ENCODE peak calls at places on chromosomes 13 and 19, in nine cellular contexts. U is uterus; W is astrocyte; E is HCT116; O is neuronal stem cell; A is ovary; I is naive thymus-derived CD4-positive, alpha-beta T cell; N is neural progenitor cell; X is effector memory CD4-positive, alpha-beta T cell. P is an unnamed sample. For H3K4me1 and H3K27me3, the result is how much of the 10 kb centered on the place peaks cover.

GRCh38 chr19:3403489-3404323 is 37.3 kb downstream of the NFIC start:
- DNase-seq in U (peak), W (peak), E (no peak), O (no peak), A (peak), I (no peak), N (no peak), X (no peak), P (no peak)

GRCh38 chr19:35389192-35389861 is 18.5 kb downstream of the GPR42 start:
- DNase-seq in U (no peak), W (no peak), E (no peak), O (no peak), A (no peak), I (no peak), N (no peak), X (no peak), P (no peak)

GRCh38 chr19:49987159-49987698 is 26.3 kb upstream of the SIGLEC11 start:
- DNase-seq in U (peak), W (peak), E (peak), O (peak), A (peak), I (peak), N (peak), X (peak), P (peak)

GRCh38 chr19:51830263-51830662 is 35.3 kb downstream of the FPR3 start:
- DNase-seq in U (no peak), W (no peak), E (no peak), O (no peak), A (no peak), I (no peak), N (no peak), X (no peak), P (no peak)

GRCh38 chr19:42208612-42209011 is 8.9 kb downstream of the DEDD2 start:
- DNase-seq in U (no peak), W (no peak), E (no peak), O (no peak), A (no peak), I (no peak), N (no peak), X (no peak), P (no peak)

GRCh38 chr19:17779281-17779930 is 15.5 kb upstream of the B3GNT3 start:
- DNase-seq in U (no peak), W (peak), E (peak), O (peak), A (no peak), I (no peak), N (peak), X (no peak), P (peak)

GRCh38 chr19:52007436-52007804 is 591 bp downstream of the ZNF615 start:
- DNase-seq in U (no peak), W (no peak), E (no peak), O (peak), A (no peak), I (no peak), N (peak), X (no peak), P (peak)

GRCh38 chr19:11519138-11519537 is 9.8 kb downstream of the ECSIT start:
- DNase-seq in U (no peak), W (no peak), E (no peak), O (no peak), A (no peak), I (no peak), N (no peak), X (no peak), P (no peak)

GRCh38 chr13:111040821-111041220 is 74.3 kb upstream of the ARHGEF7 start:
- DNase-seq in U (no peak), W (no peak), E (no peak), O (no peak), A (no peak), I (no peak), N (no peak), X (no peak), P (no peak)

GRCh38 chr19:9130965-9131364 is 4.2 kb upstream of the OR7G3 start:
- DNase-seq in U (no peak), W (no peak), E (no peak), O (no peak), A (no peak), I (no peak), N (no peak), X (no peak), P (no peak)

GRCh38 chr13:25945596-25945995 is 106.2 kb downstream of the SHISA2 start:
- DNase-seq in U (no peak), W (peak), E (no peak), O (no peak), A (no peak), I (no peak), N (no peak), X (no peak), P (no peak)

GRCh38 chr19:16016226-16017137 is 59.8 kb upstream of the TPM4 start:
- DNase-seq in U (no peak), W (no peak), E (no peak), O (no peak), A (no peak), I (no peak), N (no peak), X (no peak), P (no peak)

GRCh38 chr19:49712397-49712859 is 21.5 kb downstream of the CPT1C start:
- DNase-seq in U (peak), W (peak), E (peak), O (no peak), A (peak), I (no peak), N (peak), X (no peak), P (peak)

GRCh38 chr19:51016798-51017683 is 2.5 kb downstream of the KLK10 start:
- DNase-seq in U (peak), W (no peak), E (peak), O (peak), A (peak), I (no peak), N (peak), X (no peak), P (peak)

GRCh38 chr19:10907925-10908324 is 20.5 kb downstream of the YIPF2 start:
- DNase-seq in U (no peak), W (no peak), E (no peak), O (no peak), A (no peak), I (no peak), N (no peak), X (no peak), P (no peak)

GRCh38 chr19:55486971-55487883 is 1.0 kb upstream of the SSC5D start:
- DNase-seq in U (peak), W (peak), E (no peak), O (no peak), A (peak), I (no peak), N (peak), X (no peak), P (no peak)

GRCh38 chr13:114119196-114119595 is 13.2 kb downstream of the RASA3 start:
- DNase-seq in U (peak), W (peak), E (no peak), O (no peak), A (no peak), I (no peak), N (peak), X (no peak), P (no peak)

GRCh38 chr13:45492538-45492937 is 27.8 kb downstream of the COG3 start:
- DNase-seq in U (no peak), W (no peak), E (no peak), O (no peak), A (no peak), I (no peak), N (no peak), X (no peak), P (no peak)

GRCh38 chr19:28727133-28727834 is 485.7 kb downstream of the UQCRFS1 start:
- DNase-seq in U (no peak), W (no peak), E (no peak), O (peak), A (no peak), I (peak), N (peak), X (no peak), P (no peak)

GRCh38 chr19:4473708-4474503 is 1.8 kb downstream of the HDGFL2 start:
- DNase-seq in U (no peak), W (no peak), E (no peak), O (no peak), A (no peak), I (no peak), N (peak), X (no peak), P (no peak)

GRCh38 chr19:20078696-20079095 is 896 bp downstream of the ZNF90 start:
- DNase-seq in U (peak), W (peak), E (no peak), O (peak), A (peak), I (no peak), N (peak), X (no peak), P (no peak)

GRCh38 chr19:36489920-36490415 is 607 bp upstream of the ZNF566 start:
- DNase-seq in U (peak), W (peak), E (no peak), O (peak), A (peak), I (peak), N (peak), X (peak), P (peak)

GRCh38 chr13:80040219-80040976 is 300.5 kb downstream of the SPRY2 start:
- DNase-seq in U (no peak), W (peak), E (peak), O (no peak), A (no peak), I (no peak), N (no peak), X (no peak), P (no peak)

GRCh38 chr13:95924389-95924994 is 128.7 kb downstream of the UGGT2 start:
- DNase-seq in U (no peak), W (peak), E (peak), O (no peak), A (no peak), I (no peak), N (no peak), X (no peak), P (no peak)

GRCh38 chr13:99415014-99415650 is 86.1 kb upstream of the TM9SF2 start:
- DNase-seq in U (no peak), W (no peak), E (no peak), O (no peak), A (peak), I (no peak), N (no peak), X (no peak), P (no peak)

DNA sequence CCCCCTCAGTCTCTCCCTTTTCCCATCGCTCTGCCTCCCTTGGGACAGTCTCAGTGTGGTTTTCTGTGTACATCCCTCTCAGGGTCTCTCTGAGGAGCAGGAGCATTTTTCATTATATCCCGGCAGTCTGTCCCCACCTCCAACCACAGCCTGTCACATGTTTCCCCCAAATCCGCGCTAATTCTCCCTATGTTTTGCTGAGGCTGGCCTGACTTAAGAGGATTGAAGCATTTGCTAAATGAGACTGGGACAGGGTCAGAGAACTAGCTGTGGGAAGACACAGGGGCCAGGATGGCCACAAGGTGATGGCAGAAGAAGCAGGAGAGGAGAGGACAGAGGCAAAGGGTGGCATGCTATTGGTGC is 5.5 kb downstream of the TPRX1 start:
- DNase-seq in U (no peak), W (no peak), E (no peak), O (no peak), A (no peak), I (no peak), N (no peak), X (no peak), P (no peak)
- H3K4me1 ChIP-seq in U (under half), W (under half), E (under half), O (under half), A (under half), I (under half), N (under half), X (under half), P (under half)

GRCh38 chr19:45515081-45515624 is 7.9 kb downstream of the VASP start:
- DNase-seq in U (no peak), W (no peak), E (no peak), O (no peak), A (no peak), I (no peak), N (no peak), X (peak), P (no peak)

GRCh38 chr19:45512881-45513483 is 5.7 kb downstream of the VASP start:
- DNase-seq in U (no peak), W (no peak), E (no peak), O (no peak), A (no peak), I (no peak), N (no peak), X (no peak), P (no peak)

GRCh38 chr19:45515807-45516401 is 8.6 kb downstream of the VASP start:
- DNase-seq in U (no peak), W (no peak), E (no peak), O (no peak), A (no peak), I (no peak), N (no peak), X (no peak), P (no peak)

GRCh38 chr19:45517238-45517637 is 10.0 kb downstream of the VASP start:
- DNase-seq in U (no peak), W (no peak), E (no peak), O (no peak), A (no peak), I (no peak), N (no peak), X (no peak), P (no peak)

DNA sequence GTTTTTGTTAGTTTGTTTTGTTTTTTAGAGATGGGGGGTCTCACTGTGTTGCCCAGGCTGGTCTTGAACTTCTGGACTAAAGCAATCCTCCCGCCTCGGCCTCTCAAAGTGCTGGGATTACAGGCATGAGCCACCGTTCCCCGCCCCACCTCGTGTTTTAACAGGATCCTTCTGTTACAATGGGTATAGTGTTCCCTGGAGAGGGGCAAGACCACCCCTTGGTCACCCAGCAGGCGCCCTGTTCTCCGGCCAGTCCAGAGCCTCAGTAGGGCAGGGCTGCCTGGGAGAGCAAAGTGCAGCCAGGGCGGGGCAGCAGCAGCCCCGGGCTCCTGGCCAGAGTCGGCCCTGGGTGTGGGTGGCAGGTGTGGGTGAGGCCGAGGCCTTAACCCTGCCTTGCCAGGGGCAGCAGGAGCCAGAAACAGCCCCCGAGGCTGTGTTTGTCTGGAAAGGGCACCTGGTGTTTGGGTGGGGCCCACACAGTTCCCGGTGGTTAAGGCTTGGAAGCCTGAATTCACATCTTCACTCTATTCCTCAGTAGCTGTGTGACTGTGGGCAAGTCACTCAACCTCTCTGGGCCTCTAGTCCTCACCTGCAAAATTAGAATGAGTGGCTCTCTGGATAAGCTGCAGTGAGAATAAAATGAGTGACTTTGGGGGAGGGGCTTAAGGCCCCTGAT is 7.2 kb downstream of the VASP start:
- DNase-seq in U (no peak), W (no peak), E (no peak), O (no peak), A (no peak), I (no peak), N (no peak), X (no peak), P (no peak)
- H3K4me3 ChIP-seq in U (no peak), W (no peak), E (peak), O (no peak), A (no peak), I (peak), N (no peak), X (no peak), P (no peak)

DNA sequence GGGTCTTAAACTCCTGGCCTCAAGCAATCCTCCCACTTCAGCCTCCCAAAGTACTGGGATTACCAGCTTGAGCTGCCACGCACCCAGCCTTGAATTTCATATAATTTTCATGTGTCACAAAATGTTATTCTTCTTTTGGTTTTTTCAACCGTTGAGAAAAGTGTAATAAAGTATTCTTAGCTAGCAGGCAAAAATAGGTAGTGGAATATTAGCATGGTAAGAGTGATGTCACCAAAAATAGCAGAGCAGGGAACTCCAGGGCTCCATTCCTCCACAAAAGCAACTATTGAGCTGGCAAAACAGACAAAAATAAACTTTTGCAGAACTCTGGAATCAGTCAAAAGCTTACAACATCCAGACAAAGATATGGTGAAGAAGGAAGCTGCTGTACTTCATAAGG is 43.9 kb downstream of the FBN3 start:
- DNase-seq in U (no peak), W (no peak), E (no peak), O (no peak), A (no peak), I (no peak), N (no peak), X (no peak), P (no peak)
- H3K27me3 ChIP-seq in U (under half), W (under half), E (under half), O (under half), A (under half), I (under half), N (under half), X (under half), P (under half)

DNA sequence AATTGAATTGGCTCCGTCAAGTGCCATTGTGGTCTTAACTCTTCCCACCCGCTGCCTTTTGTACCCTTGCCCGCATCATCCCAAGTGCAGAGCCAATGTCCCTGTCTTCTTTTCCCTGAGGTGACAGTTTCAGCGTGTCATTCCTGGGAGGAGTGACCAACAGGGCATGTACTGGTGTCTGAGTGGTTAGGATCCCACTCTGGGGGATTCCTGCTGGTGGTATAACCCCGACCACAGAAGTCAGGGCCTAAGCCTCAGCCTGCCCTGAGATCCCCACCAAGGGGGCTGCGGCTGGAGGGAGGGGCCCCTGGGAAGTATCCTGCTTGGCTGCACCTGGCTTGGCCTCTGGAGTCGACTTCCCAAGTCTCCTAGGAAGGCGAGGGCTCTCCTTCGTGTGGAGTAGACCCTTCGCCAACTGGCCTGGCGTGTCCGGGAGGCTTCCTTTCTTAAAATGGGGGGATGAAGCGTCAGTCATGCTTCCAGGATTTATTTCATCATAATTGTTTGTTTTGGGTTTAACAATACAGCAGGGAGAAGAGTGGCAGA is 40.6 kb downstream of the NFIX start:
- DNase-seq in U (no peak), W (no peak), E (no peak), O (no peak), A (no peak), I (no peak), N (no peak), X (no peak), P (no peak)
- H3K4me1 ChIP-seq in U (half or more), W (half or more), E (half or more), O (under half), A (half or more), I (under half), N (under half), X (under half), P (under half)

GRCh38 chr13:72198967-72199601 is 332.1 kb upstream of the DACH1 start:
- DNase-seq in U (no peak), W (no peak), E (no peak), O (no peak), A (no peak), I (no peak), N (no peak), X (no peak), P (no peak)
- H3K4me3 ChIP-seq in U (no peak), W (no peak), E (no peak), O (no peak), A (no peak), I (no peak), N (no peak), X (no peak), P (no peak)

DNA sequence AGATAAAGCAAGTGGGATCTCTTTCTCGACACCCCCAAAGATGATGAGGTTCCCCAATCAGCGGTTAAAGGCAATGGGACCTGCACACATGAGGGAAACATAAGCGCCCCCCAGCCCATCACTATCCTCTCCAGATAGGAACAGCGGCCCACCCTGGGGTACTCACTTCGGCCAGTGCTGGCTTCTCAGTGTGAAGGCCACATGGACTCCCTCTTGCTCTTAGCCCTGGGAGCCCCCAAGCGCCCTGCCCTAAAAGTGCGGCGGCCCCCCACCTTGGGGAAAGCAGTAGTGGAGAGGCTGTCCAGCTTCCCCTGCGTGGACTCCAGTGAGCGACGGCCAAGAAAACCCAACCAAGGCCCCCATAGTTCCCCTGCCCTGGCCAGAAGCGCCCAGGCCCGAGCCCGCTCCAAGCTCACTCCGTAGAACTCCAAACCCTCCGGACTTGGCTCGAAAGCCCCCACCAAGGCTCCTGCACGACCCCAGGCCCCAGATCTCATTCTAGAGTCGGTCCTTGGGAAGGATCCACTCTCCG is 1.0 kb downstream of the CACNA1A start:
- DNase-seq in U (no peak), W (no peak), E (no peak), O (peak), A (no peak), I (no peak), N (no peak), X (no peak), P (no peak)
- H3K27me3 ChIP-seq in U (under half), W (under half), E (half or more), O (half or more), A (under half), I (under half), N (half or more), X (under half), P (under half)

GRCh38 chr13:40608308-40608707 is 58.1 kb downstream of the FOXO1 start:
- DNase-seq in U (no peak), W (no peak), E (no peak), O (no peak), A (no peak), I (no peak), N (no peak), X (no peak), P (no peak)

GRCh38 chr13:40609972-40610726 is 56.3 kb downstream of the FOXO1 start:
- DNase-seq in U (no peak), W (peak), E (no peak), O (no peak), A (no peak), I (no peak), N (no peak), X (no peak), P (no peak)

GRCh38 chr13:40611635-40612422 is 54.6 kb downstream of the FOXO1 start:
- DNase-seq in U (no peak), W (no peak), E (no peak), O (no peak), A (no peak), I (no peak), N (no peak), X (no peak), P (no peak)

GRCh38 chr13:40613192-40613818 is 53.1 kb downstream of the FOXO1 start:
- DNase-seq in U (peak), W (no peak), E (no peak), O (no peak), A (no peak), I (peak), N (no peak), X (peak), P (no peak)

GRCh38 chr13:40611004-40611403 is 55.4 kb downstream of the FOXO1 start:
- DNase-seq in U (no peak), W (no peak), E (no peak), O (no peak), A (no peak), I (no peak), N (no peak), X (no peak), P (no peak)
- H3K4me1 ChIP-seq in U (under half), W (under half), E (under half), O (under half), A (under half), I (half or more), N (under half), X (half or more), P (under half)

P was measured in HAP-1.